ENCODE peak calls at places on chromosome 14, in four cellular contexts. M is SK-N-SH, G is HepG2, L is K562. T is an unnamed sample.

GRCh38 chr14:58479975-58480374 is 52.5 kb downstream of the KIAA0586 start:
- DNase-seq in M (no peak), G (no peak), L (no peak), T (no peak)

GRCh38 chr14:65594153-65594881 is 181.8 kb downstream of the FUT8 start:
- DNase-seq in M (no peak), G (peak; percentile 68), L (no peak), T (no peak)

GRCh38 chr14:90611936-90612335 is 204.3 kb downstream of the TTC7B start:
- DNase-seq in M (no peak), G (no peak), L (no peak), T (no peak)

GRCh38 chr14:95652171-95652570 is 34.1 kb upstream of the TCL1B start:
- DNase-seq in M (no peak), G (no peak), L (no peak), T (no peak)

GRCh38 chr14:97848351-97848980 is 1051.3 kb downstream of the VRK1 start:
- DNase-seq in M (no peak), G (no peak), L (no peak), T (no peak)

GRCh38 chr14:106848330-106849121 is 1322.1 kb downstream of the TMEM121 start:
- DNase-seq in M (no peak), G (peak; percentile 56), L (no peak), T (no peak)

GRCh38 chr14:50338547-50338946 is 26.4 kb downstream of the DMAC2L start:
- DNase-seq in M (no peak), G (no peak), L (no peak), T (no peak)

GRCh38 chr14:79279645-79280399 is 931.5 kb downstream of the DIO2 start:
- DNase-seq in M (peak; percentile 8), G (no peak), L (no peak), T (no peak)

GRCh38 chr14:90256354-90257131 is at the start of gene PSMC1:
- DNase-seq in M (peak; percentile 90), G (peak; percentile 86), L (peak; percentile 76), T (peak; percentile 91)

GRCh38 chr14:58690801-58691516 is 53.2 kb downstream of the DACT1 start:
- DNase-seq in M (no peak), G (no peak), L (no peak), T (no peak)

GRCh38 chr14:71246539-71246938 is 339.3 kb downstream of the PCNX1 start:
- DNase-seq in M (no peak), G (no peak), L (no peak), T (no peak)

GRCh38 chr14:68466491-68466977 is 326.3 kb downstream of the ZFP36L1 start:
- DNase-seq in M (no peak), G (peak; percentile 63), L (no peak), T (peak; percentile 78)

GRCh38 chr14:53517276-53517960 is 364.3 kb upstream of the DDHD1 start:
- DNase-seq in M (no peak), G (no peak), L (no peak), T (no peak)

GRCh38 chr14:34086358-34086757 is 135.5 kb upstream of the EGLN3 start:
- DNase-seq in M (no peak), G (no peak), L (no peak), T (no peak)

GRCh38 chr14:70921669-70922068 is 14.4 kb downstream of the PCNX1 start:
- DNase-seq in M (no peak), G (no peak), L (no peak), T (no peak)

GRCh38 chr14:86990396-86990795 is 1002.6 kb downstream of the GALC start:
- DNase-seq in M (no peak), G (no peak), L (no peak), T (no peak)

GRCh38 chr14:89721991-89722390 is 232.5 kb downstream of the EFCAB11 start:
- DNase-seq in M (no peak), G (no peak), L (no peak), T (no peak)

GRCh38 chr14:58638231-58639205 is 756 bp downstream of the DACT1 start:
- DNase-seq in M (peak; percentile 58), G (no peak), L (peak; percentile 7), T (no peak)

GRCh38 chr14:75334191-75335051 is 55.8 kb downstream of the FOS start:
- DNase-seq in M (no peak), G (no peak), L (no peak), T (no peak)

GRCh38 chr14:74507085-74507484 is 13.5 kb downstream of the ISCA2 start:
- DNase-seq in M (no peak), G (no peak), L (no peak), T (no peak)

GRCh38 chr14:29215853-29216252 is 449.3 kb downstream of the FOXG1 start:
- DNase-seq in M (no peak), G (no peak), L (no peak), T (no peak)

GRCh38 chr14:102058146-102058545 is 28.7 kb downstream of the HSP90AA1 start:
- DNase-seq in M (no peak), G (no peak), L (no peak), T (no peak)

GRCh38 chr14:94175403-94176146 is 1.5 kb downstream of the PPP4R4 start:
- DNase-seq in M (no peak), G (no peak), L (no peak), T (no peak)

GRCh38 chr14:53975444-53975843 is 18.8 kb upstream of the BMP4 start:
- DNase-seq in M (no peak), G (peak; percentile 50), L (no peak), T (no peak)

GRCh38 chr14:52042371-52043037 is 26.4 kb downstream of the NID2 start:
- DNase-seq in M (no peak), G (no peak), L (no peak), T (no peak)

GRCh38 chr14:85273099-85273677 is 256.8 kb upstream of the FLRT2 start:
- DNase-seq in M (no peak), G (no peak), L (no peak), T (no peak)

GRCh38 chr14:32576088-32576795 is 247.1 kb downstream of the AKAP6 start:
- DNase-seq in M (peak; percentile 58), G (peak; percentile 73), L (peak; percentile 49), T (peak; percentile 42)

GRCh38 chr14:73943083-73943482 is 6.8 kb downstream of the FAM161B start:
- DNase-seq in M (no peak), G (peak; percentile 32), L (no peak), T (no peak)

GRCh38 chr14:101965145-101965531 is 765 bp downstream of the DYNC1H1 start:
- DNase-seq in M (peak; percentile 79), G (peak; percentile 54), L (peak; percentile 11), T (peak; percentile 27)

GRCh38 chr14:22667881-22668280 is 23.7 kb upstream of the OR6J1 start:
- DNase-seq in M (no peak), G (no peak), L (no peak), T (no peak)

GRCh38 chr14:105146181-105146975 is 22.2 kb downstream of the JAG2 start:
- DNase-seq in M (no peak), G (no peak), L (no peak), T (no peak)

GRCh38 chr14:95442633-95443021 is 73.8 kb downstream of the SYNE3 start:
- DNase-seq in M (peak; percentile 88), G (peak; percentile 66), L (peak; percentile 68), T (peak; percentile 49)

GRCh38 chr14:45743884-45744283 is 490.9 kb upstream of the MIS18BP1 start:
- DNase-seq in M (no peak), G (no peak), L (no peak), T (peak; percentile 22)

DNA sequence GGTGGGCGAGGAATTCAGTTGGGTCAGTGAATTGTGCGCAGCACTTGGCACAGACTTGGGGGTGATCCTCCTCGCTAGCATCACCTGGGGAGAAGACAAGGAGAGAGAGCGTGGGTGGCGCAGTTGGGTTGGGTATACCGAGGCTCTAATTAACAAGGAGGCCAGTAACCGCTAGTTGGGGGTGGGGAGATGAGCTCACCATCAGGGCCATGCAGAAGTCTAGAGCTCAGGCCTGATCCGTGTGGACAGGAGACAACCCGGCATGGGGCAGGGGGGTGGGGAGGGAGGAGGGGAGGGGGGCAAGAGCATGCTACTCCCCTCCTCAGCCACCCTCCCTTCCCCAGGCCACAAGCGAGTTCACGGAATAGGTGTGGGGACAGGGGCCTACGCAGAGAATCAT is 575 bp downstream of the SALL2 start:
- DNase-seq in M (peak; percentile 61), G (no peak), L (peak; percentile 69), T (no peak)
- TF ChIP-seq ELF1 in M (no peak), G (no peak), L (no peak), T (no peak)

GRCh38 chr14:92493492-92493891 is 20.1 kb upstream of the RIN3 start:
- DNase-seq in M (no peak), G (no peak), L (no peak), T (no peak)

GRCh38 chr14:92496458-92496857 is 17.1 kb upstream of the RIN3 start:
- DNase-seq in M (no peak), G (no peak), L (no peak), T (no peak)

GRCh38 chr14:92494512-92494911 is 19.1 kb upstream of the RIN3 start:
- DNase-seq in M (no peak), G (no peak), L (no peak), T (no peak)

GRCh38 chr14:92493024-92493423 is 20.6 kb upstream of the RIN3 start:
- DNase-seq in M (no peak), G (no peak), L (no peak), T (no peak)

GRCh38 chr14:92495041-92495440 is 18.5 kb upstream of the RIN3 start:
- DNase-seq in M (no peak), G (no peak), L (no peak), T (no peak)
- TF ChIP-seq ELF1 in M (no peak), G (no peak), L (no peak), T (no peak)

DNA sequence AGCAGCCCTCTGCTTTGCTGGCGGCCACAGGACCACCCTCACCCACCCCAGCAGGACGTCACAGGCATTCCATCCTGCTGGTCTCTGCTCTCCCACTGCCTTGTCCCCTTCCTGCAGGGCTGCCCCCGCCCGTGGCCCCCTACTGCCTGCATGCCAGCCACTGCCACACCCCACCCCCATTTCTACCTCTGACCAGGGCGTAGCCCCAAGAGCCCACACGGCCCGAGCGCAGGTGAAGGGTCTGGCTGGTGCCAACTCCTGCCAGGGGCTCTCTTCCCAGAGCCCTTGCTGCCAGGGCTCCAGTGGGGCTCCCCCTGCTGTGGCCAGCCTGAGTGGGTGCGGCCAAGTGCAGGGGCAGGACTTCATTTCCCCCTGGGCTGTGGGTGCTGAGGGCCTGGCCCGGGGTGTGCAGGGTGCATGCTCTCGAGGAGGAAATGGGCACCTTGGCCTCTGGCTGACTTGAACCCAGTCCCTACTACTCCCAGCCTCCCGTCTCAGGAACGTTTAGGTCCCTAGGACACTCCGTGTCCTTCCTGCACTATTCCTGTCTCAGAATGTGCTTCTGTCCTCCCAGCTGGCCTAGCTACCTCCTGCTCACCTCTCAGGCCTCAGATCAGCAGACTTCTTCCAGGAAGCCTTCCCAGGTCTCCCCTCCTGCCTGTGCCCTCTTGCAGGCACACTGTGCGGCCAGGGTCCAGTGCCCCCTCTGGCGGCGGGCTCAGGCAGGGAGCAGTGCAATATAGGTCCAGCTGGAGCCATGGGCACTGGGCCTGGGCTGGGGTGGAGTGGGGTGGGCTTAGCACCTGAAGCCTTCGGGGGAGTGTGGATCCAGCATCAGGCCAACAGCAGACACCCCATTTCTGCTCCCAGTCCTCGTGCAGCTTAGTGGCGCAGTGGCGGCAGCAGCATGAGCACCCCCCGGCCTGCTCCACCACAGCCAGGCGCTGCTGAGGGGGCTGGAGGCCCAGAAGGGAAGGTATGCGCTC is 1.4 kb downstream of the LBHD2 start:
- DNase-seq in M (peak; percentile 37), G (no peak), L (no peak), T (no peak)
- TF ChIP-seq ELF1 in M (no peak), G (no peak), L (no peak), T (no peak)

DNA sequence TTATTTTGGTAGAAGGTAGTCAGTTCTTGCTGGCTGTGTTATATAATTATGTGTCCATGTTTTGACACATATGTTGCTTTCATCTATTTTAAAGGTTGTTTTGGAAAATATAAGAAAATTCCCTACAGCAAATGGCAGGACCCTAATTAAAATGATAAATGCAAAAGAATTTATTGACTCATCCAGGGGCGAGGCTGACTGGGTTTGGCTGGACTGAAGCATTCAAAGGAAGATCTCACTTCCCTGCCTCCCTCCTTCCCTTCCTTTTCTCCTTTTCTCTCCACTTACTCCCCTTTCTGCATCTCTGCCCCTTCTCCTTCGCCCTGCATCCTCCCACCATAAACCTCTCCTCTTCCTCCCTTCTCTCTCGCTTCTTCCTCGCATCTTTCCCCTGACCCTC is 129.6 kb downstream of the SNAPC1 start:
- DNase-seq in M (no peak), G (no peak), L (no peak), T (no peak)
- TF ChIP-seq ELF1 in M (no peak), G (no peak), L (no peak), T (no peak)